ENCODE peak calls at places on chromosome 9, in four cellular contexts. K, S, P and G are unnamed samples.

GRCh38 chr9:106878081-106878837 is 15.3 kb downstream of the ZNF462 start:
- DNase-seq in K (no peak), S (no peak), P (no peak), G (no peak)

GRCh38 chr9:87267701-87268100 is 230.0 kb upstream of the DAPK1 start:
- DNase-seq in K (no peak), S (no peak), P (no peak), G (no peak)

GRCh38 chr9:127714020-127714835 is 1.2 kb downstream of the PTRH1 start:
- DNase-seq in K (no peak), S (no peak), P (no peak), G (no peak)

GRCh38 chr9:101028346-101029299 is at the start of gene PLPPR1:
- DNase-seq in K (peak), S (peak), P (no peak), G (no peak)

GRCh38 chr9:131228988-131229387 is 47.3 kb downstream of the FAM78A start:
- DNase-seq in K (peak), S (no peak), P (no peak), G (no peak)

GRCh38 chr9:34541540-34541939 is 18.8 kb upstream of the ENHO start:
- DNase-seq in K (no peak), S (no peak), P (no peak), G (no peak)

GRCh38 chr9:20209421-20210340 is 412.6 kb downstream of the MLLT3 start:
- DNase-seq in K (no peak), S (no peak), P (peak), G (no peak)

GRCh38 chr9:125703662-125704061 is 3.3 kb downstream of the MAPKAP1 start:
- DNase-seq in K (no peak), S (no peak), P (no peak), G (no peak)

GRCh38 chr9:27703591-27703990 is 130.3 kb upstream of the C9orf72 start:
- DNase-seq in K (no peak), S (no peak), P (no peak), G (no peak)

GRCh38 chr9:15332939-15333338 is 25.9 kb upstream of the TTC39B start:
- DNase-seq in K (no peak), S (no peak), P (no peak), G (no peak)

GRCh38 chr9:117681827-117682226 is 22.4 kb upstream of the TLR4 start:
- DNase-seq in K (no peak), S (no peak), P (no peak), G (no peak)

GRCh38 chr9:124264812-124265211 is 7.1 kb downstream of the NEK6 start:
- DNase-seq in K (peak), S (no peak), P (peak), G (no peak)

GRCh38 chr9:134895103-134895502 is 14.5 kb downstream of the FCN2 start:
- DNase-seq in K (peak), S (no peak), P (no peak), G (no peak)

GRCh38 chr9:37229882-37230482 is 109.6 kb downstream of the ZCCHC7 start:
- DNase-seq in K (peak), S (peak), P (no peak), G (no peak)

GRCh38 chr9:19201899-19202891 is 28.3 kb upstream of the DENND4C start:
- DNase-seq in K (no peak), S (no peak), P (no peak), G (no peak)

GRCh38 chr9:8899541-8899940 is 1100.0 kb upstream of the DMAC1 start:
- DNase-seq in K (no peak), S (no peak), P (no peak), G (no peak)

GRCh38 chr9:69951411-69951810 is 92.2 kb upstream of the MAMDC2 start:
- DNase-seq in K (peak), S (no peak), P (no peak), G (no peak)

GRCh38 chr9:86766912-86767311 is 180.4 kb downstream of the GAS1 start:
- DNase-seq in K (peak), S (no peak), P (no peak), G (no peak)

GRCh38 chr9:88313364-88314220 is 74.7 kb upstream of the SPIN1 start:
- DNase-seq in K (no peak), S (no peak), P (no peak), G (no peak)

GRCh38 chr9:113176748-113177147 is 25.9 kb downstream of the SLC31A2 start:
- DNase-seq in K (no peak), S (no peak), P (no peak), G (no peak)

GRCh38 chr9:121784706-121785426 is 133.4 kb downstream of the DAB2IP start:
- DNase-seq in K (no peak), S (no peak), P (no peak), G (no peak)

GRCh38 chr9:19471737-19472648 is 63.2 kb downstream of the ACER2 start:
- DNase-seq in K (peak), S (peak), P (no peak), G (peak)

GRCh38 chr9:123282343-123283047 is 14.1 kb upstream of the STRBP start:
- DNase-seq in K (no peak), S (peak), P (no peak), G (no peak)

GRCh38 chr9:98502976-98503325 is 205.8 kb downstream of the GABBR2 start:
- DNase-seq in K (peak), S (no peak), P (no peak), G (no peak)

GRCh38 chr9:122091682-122092592 is 1.2 kb downstream of the TTLL11 start:
- DNase-seq in K (no peak), S (no peak), P (no peak), G (no peak)

GRCh38 chr9:68709291-68709970 is 4.4 kb downstream of the PIP5K1B start:
- DNase-seq in K (no peak), S (no peak), P (no peak), G (no peak)

GRCh38 chr9:116365056-116365471 is 211.5 kb downstream of the PAPPA start:
- DNase-seq in K (peak), S (no peak), P (no peak), G (no peak)

GRCh38 chr9:131013771-131014676 is 5.0 kb downstream of the LAMC3 start:
- DNase-seq in K (no peak), S (no peak), P (no peak), G (peak)

DNA sequence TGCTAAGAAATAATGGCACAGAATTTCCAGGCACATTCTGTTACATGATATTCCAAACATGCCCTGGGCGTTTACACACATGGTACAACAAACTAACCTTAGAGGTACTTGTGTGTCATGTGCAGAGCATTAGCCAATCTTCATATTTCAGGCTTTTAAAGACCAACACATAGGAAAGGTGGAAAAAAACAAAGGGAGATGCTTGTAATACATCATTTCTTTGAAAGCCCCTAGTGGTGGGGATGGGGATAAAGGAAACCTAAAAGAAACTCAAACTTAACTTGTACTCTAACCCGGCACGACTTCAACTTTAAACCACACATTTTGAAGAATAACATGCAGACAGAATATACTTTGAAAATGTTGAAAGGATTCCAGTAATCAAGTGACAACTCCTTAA is 133.6 kb downstream of the PTPRD start:
- DNase-seq in K (no peak), S (no peak), P (no peak), G (peak)
- TF ChIP-seq ELK1 in K (no peak), S (no peak), P (no peak), G (no peak)

DNA sequence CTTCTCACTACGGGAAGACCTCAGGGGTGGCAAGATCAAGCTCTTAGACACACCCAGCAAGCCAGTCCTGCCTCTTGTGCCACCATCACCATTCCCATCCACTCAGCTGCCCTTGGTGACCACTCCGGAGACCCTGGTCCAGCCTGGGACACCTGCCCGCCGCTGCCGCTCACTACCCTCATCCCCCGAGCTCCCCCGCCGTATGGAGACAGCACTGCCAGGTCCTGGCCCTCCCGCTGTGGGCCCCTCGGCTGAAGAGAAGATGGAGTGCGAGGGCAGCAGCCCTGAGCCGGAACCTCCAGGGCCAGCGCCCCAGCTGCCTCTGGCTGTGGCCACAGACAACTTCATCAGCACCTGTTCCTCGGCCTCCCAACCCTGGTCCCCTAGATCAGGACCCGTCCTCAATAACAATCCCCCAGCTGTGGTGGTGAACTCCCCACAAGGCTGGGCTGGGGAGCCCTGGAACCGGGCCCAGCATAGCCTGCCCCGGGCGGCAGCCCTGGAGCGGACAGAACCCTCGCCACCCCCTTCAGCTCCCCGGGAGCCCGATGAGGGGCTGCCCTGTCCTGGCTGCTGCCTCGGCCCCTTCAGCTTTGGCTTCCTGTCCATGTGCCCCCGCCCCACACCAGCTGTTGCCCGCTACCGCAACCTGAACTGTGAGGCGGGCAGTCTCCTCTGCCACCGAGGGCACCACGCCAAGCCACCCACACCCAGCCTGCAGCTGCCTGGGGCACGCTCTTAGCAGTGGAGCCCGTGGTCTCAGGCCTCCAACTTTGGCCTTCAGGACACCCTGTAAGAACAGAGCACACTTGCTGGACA is 4.1 kb downstream of the TESK1 start:
- DNase-seq in K (no peak), S (no peak), P (no peak), G (no peak)
- TF ChIP-seq ELK1 in K (no peak), S (no peak), P (no peak), G (no peak)

GRCh38 chr9:80020530-80020929 is 448.8 kb downstream of the TLE4 start:
- DNase-seq in K (no peak), S (no peak), P (no peak), G (no peak)

GRCh38 chr9:80025131-80025530 is 453.4 kb downstream of the TLE4 start:
- DNase-seq in K (no peak), S (no peak), P (no peak), G (no peak)

GRCh38 chr9:80028501-80028900 is 456.7 kb downstream of the TLE4 start:
- DNase-seq in K (no peak), S (no peak), P (no peak), G (no peak)

GRCh38 chr9:80030801-80031200 is 459.0 kb downstream of the TLE4 start:
- DNase-seq in K (no peak), S (no peak), P (no peak), G (no peak)

DNA sequence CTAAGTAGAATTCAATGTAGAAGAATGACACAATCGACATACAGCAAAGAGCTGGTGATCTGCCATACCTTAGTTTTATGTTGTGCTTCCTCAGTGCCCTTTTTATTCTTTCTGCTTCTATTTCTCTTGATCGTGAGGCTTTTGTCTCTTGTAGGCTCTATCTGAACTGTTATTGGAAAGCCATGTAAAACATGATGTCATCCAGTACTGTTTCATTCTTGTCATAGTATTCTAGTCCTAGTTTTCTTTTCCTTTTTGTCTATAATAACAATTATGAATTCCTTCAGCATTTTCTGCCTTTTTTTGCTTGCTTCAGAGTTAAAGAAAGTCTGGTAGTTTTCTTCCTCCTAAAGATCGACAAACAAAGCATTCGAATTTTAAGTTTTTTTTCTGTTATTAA is 454.4 kb downstream of the TLE4 start:
- DNase-seq in K (no peak), S (no peak), P (no peak), G (no peak)
- TF ChIP-seq ELK1 in K (no peak), S (no peak), P (no peak), G (no peak)

DNA sequence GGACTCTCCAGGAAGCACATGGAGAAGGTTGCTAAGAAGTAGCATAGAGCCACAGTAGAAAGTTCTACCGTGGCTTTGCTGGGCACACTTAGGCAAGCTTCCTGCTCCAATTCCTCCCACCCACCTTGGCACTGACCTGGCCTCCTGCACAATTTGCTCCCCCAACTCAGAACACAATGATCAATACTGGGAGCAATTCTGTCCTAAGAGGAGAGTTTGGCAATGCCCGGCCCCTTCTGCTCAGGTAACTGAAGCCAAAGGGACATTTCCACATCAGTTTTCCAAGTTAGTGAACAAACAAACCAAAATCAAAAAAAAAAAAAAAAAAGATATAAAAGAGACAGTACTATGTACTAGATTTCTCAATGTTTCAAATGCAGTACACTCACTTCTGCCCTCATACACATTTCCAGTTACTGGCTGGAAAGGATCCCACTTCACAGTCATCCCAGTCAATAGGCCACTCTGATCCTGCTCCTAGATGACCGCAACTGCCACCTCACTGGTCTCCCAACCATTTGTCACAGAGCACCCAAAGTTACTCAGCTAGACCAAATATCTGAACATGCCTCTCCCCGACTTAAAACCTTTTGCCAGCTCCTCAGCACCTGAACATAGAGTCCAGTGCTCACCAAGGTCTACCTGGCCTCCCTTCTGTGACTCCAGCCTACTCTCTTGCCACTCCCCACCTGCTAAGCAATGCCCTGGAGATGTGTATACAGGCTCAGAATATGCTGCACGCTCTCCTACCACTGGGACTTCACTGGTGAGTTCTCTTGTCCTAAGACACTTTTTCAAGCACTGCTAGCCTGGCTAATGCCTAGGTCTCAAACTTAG is 21.3 kb downstream of the ABCA1 start:
- DNase-seq in K (peak), S (no peak), P (no peak), G (no peak)
- TF ChIP-seq ELK1 in K (no peak), S (no peak), P (no peak), G (no peak)

GRCh38 chr9:93958121-93958874 is 3.1 kb upstream of the BARX1 start:
- DNase-seq in K (no peak), S (no peak), P (no peak), G (no peak)
- TF ChIP-seq ELK1 in K (no peak), S (no peak), P (no peak), G (no peak)